ENCODE peak calls at places on chromosomes 7 and 10, in four cellular contexts. W is CD8-positive, alpha-beta memory T cell; X is stomach; T is MM.1S. M is an unnamed sample.

GRCh38 chr7:55545496-55545895 is 26.8 kb downstream of the VOPP1 start:
- DNase-seq in W (no peak), X (no peak), T (no peak), M (no peak)

GRCh38 chr7:140484479-140484878 is 5.2 kb upstream of the MKRN1 start:
- DNase-seq in W (no peak), X (no peak), T (no peak), M (no peak)

GRCh38 chr7:41709621-41710020 is 6.7 kb upstream of the INHBA start:
- DNase-seq in W (no peak), X (no peak), T (no peak), M (no peak)

GRCh38 chr7:112080974-112081373 is 125.2 kb downstream of the DOCK4 start:
- DNase-seq in W (no peak), X (no peak), T (peak; percentile 59), M (no peak)

GRCh38 chr10:123583639-123584418 is 82.3 kb upstream of the GPR26 start:
- DNase-seq in W (no peak), X (peak; percentile 84), T (no peak), M (peak; percentile 73)

GRCh38 chr7:102975854-102976253 is 63.1 kb downstream of the LRRC17 start:
- DNase-seq in W (no peak), X (no peak), T (no peak), M (no peak)

GRCh38 chr7:111834367-111834766 is 272.1 kb upstream of the IMMP2L start:
- DNase-seq in W (no peak), X (no peak), T (no peak), M (no peak)

GRCh38 chr10:120421250-120421649 is 35.8 kb upstream of the PLPP4 start:
- DNase-seq in W (no peak), X (no peak), T (no peak), M (no peak)

GRCh38 chr10:126090911-126091728 is 194.8 kb downstream of the FANK1 start:
- DNase-seq in W (no peak), X (no peak), T (no peak), M (no peak)

GRCh38 chr10:42951486-42952251 is 125.2 kb upstream of the RET start:
- DNase-seq in W (no peak), X (peak; percentile 53), T (no peak), M (no peak)

GRCh38 chr10:78660446-78661106 is 408.2 kb upstream of the ZMIZ1 start:
- DNase-seq in W (no peak), X (no peak), T (no peak), M (no peak)

GRCh38 chr7:46759711-46760480 is 822.0 kb downstream of the TNS3 start:
- DNase-seq in W (no peak), X (no peak), T (no peak), M (no peak)

GRCh38 chr10:3886666-3887251 is 101.8 kb upstream of the KLF6 start:
- DNase-seq in W (no peak), X (no peak), T (no peak), M (peak; percentile 90)

GRCh38 chr10:103598654-103599115 is 105.2 kb downstream of the NEURL1 start:
- DNase-seq in W (no peak), X (peak; percentile 60), T (no peak), M (peak; percentile 77)

GRCh38 chr7:91020611-91021385 is 243.4 kb upstream of the FZD1 start:
- DNase-seq in W (no peak), X (no peak), T (no peak), M (no peak)

GRCh38 chr7:96921771-96922170 is 83.6 kb upstream of the DLX6 start:
- DNase-seq in W (no peak), X (no peak), T (no peak), M (no peak)

GRCh38 chr10:73888514-73888913 is 14.2 kb upstream of the CAMK2G start:
- DNase-seq in W (no peak), X (no peak), T (no peak), M (no peak)

GRCh38 chr7:14048889-14049288 is 59.4 kb upstream of the ETV1 start:
- DNase-seq in W (no peak), X (no peak), T (peak; percentile 14), M (no peak)

GRCh38 chr10:128280271-128280670 is 154.0 kb upstream of the MKI67 start:
- DNase-seq in W (no peak), X (no peak), T (no peak), M (no peak)

GRCh38 chr10:77087406-77087805 is 550.2 kb downstream of the KCNMA1 start:
- DNase-seq in W (no peak), X (no peak), T (no peak), M (no peak)

GRCh38 chr10:87837445-87837844 is 19.4 kb upstream of the ATAD1 start:
- DNase-seq in W (no peak), X (no peak), T (no peak), M (no peak)

GRCh38 chr7:140317597-140317996 is 80.7 kb downstream of the SLC37A3 start:
- DNase-seq in W (no peak), X (no peak), T (no peak), M (no peak)

GRCh38 chr7:139762886-139763285 is 14.9 kb downstream of the HIPK2 start:
- DNase-seq in W (no peak), X (no peak), T (no peak), M (no peak)

GRCh38 chr7:18698258-18698734 is 202.7 kb downstream of the HDAC9 start:
- DNase-seq in W (no peak), X (no peak), T (no peak), M (no peak)

GRCh38 chr10:3891396-3891795 is 106.4 kb upstream of the KLF6 start:
- DNase-seq in W (no peak), X (no peak), T (no peak), M (no peak)

GRCh38 chr7:151716339-151716722 is 160.6 kb downstream of the PRKAG2 start:
- DNase-seq in W (no peak), X (peak; percentile 82), T (no peak), M (peak; percentile 91)

GRCh38 chr10:118904284-118904683 is 125.2 kb upstream of the NANOS1 start:
- DNase-seq in W (no peak), X (no peak), T (no peak), M (no peak)

GRCh38 chr10:100506596-100507356 is 12.9 kb downstream of the SEC31B start:
- DNase-seq in W (no peak), X (no peak), T (no peak), M (no peak)

GRCh38 chr7:27601217-27601616 is 61.5 kb downstream of the HIBADH start:
- DNase-seq in W (no peak), X (no peak), T (no peak), M (no peak)
- H3K4me1 ChIP-seq in W (no peaks in the 10 kb centered on the region), X (no peaks in the 10 kb centered on the region), T (no peaks in the 10 kb centered on the region), M (no peaks in the 10 kb centered on the region)

GRCh38 chr7:5064391-5065106 is 18.9 kb downstream of the RBAK start:
- DNase-seq in W (no peak), X (no peak), T (no peak), M (no peak)
- H3K9me3 ChIP-seq in W (peaks cover 81% of the 10 kb centered on the region), X (peaks cover 89% of the 10 kb centered on the region), T (peaks cover 10% of the 10 kb centered on the region), M (peaks cover 2% of the 10 kb centered on the region)

GRCh38 chr10:11597470-11597869 is 14.0 kb downstream of the USP6NL start:
- DNase-seq in W (no peak), X (no peak), T (no peak), M (no peak)
- H3K27me3 ChIP-seq in W (no peaks in the 10 kb centered on the region), X (no peaks in the 10 kb centered on the region), T (no peaks in the 10 kb centered on the region), M (no peaks in the 10 kb centered on the region)

DNA sequence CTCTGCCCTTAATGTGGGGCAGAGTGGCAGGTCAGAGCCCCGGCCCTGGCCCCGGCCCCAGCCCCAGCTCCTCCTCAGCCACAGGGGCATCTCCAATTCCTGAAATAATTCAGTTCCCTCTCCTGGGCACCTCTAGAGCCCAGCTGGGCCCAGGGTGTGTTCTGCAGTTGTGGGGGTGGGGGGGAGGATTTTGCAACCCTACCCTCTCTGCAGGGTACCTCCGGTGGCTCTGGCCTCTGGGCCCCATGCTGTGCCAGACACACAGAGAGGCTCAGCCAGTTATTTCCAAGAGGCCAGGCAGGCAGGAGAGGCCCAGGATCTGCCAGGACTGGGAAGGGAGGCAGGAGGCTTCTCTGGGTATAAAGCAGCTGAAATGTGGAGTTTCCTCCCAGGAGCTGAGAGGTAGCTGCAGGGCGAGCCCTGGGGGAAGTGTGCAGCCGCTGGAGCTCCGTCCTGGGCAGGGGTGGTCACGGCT is 47.9 kb downstream of the PWWP2B start:
- DNase-seq in W (no peak), X (no peak), T (no peak), M (no peak)
- H3K4me1 ChIP-seq in W (peaks cover 43% of the 10 kb centered on the region), X (peaks cover 19% of the 10 kb centered on the region), T (peaks cover 13% of the 10 kb centered on the region), M (peaks cover 6% of the 10 kb centered on the region)

DNA sequence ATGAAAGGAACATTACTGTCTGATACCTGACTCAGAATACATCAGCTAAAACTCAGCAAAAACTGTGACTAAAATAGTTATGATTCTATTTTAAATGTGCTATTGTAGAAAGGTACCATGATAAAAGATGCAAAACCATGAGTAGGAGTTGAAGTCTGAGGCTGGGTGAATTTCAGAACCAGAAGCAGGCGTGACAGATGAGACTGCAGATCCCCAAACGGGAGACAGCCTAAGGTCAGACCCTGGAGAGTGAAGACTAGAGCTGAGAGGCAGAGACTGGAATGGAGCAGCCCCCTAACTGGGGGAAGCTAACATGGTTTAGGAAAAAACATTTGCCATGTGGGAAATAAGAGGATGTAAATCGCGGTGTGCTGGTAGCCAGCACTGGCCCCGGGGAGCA is 275.8 kb downstream of the POM121L12 start:
- DNase-seq in W (no peak), X (no peak), T (no peak), M (no peak)
- H3K9me3 ChIP-seq in W (no peaks in the 10 kb centered on the region), X (no peaks in the 10 kb centered on the region), T (no peaks in the 10 kb centered on the region), M (peaks cover 5% of the 10 kb centered on the region)

GRCh38 chr7:122300607-122301079 is 3.9 kb downstream of the FEZF1 start:
- DNase-seq in W (no peak), X (no peak), T (no peak), M (no peak)

GRCh38 chr7:122299624-122299934 is 5.0 kb downstream of the FEZF1 start:
- DNase-seq in W (no peak), X (no peak), T (no peak), M (no peak)

GRCh38 chr7:122298618-122299017 is 5.9 kb downstream of the FEZF1 start:
- DNase-seq in W (no peak), X (no peak), T (no peak), M (no peak)

GRCh38 chr7:122299935-122300606 is 4.5 kb downstream of the FEZF1 start:
- DNase-seq in W (no peak), X (no peak), T (no peak), M (no peak)

GRCh38 chr7:122298131-122298530 is 6.4 kb downstream of the FEZF1 start:
- DNase-seq in W (no peak), X (no peak), T (peak; percentile 4), M (no peak)
- H3K27me3 ChIP-seq in W (no peaks in the 10 kb centered on the region), X (peaks cover 65% of the 10 kb centered on the region), T (no peaks in the 10 kb centered on the region), M (peaks cover 3% of the 10 kb centered on the region)

GRCh38 chr7:99143522-99143852 is 421 bp downstream of the SMURF1 start:
- DNase-seq in W (no peak), X (no peak), T (no peak), M (peak; percentile 25)
- H3K4me1 ChIP-seq in W (peaks cover 21% of the 10 kb centered on the region), X (peaks cover 21% of the 10 kb centered on the region), T (peaks cover 3% of the 10 kb centered on the region), M (peaks cover 4% of the 10 kb centered on the region)